ENCODE peak calls at places on chromosomes 12 and 14, in seven cellular contexts. Z, I, U, O, M, F and G are unnamed samples.

GRCh38 chr12:125166046-125166445 is 100.8 kb downstream of the AACS start:
- DNase-seq in F (no peak), I (no peak), U (no peak), M (no peak), Z (no peak), O (no peak), G (no peak)

GRCh38 chr14:94548999-94549985 is 11.9 kb upstream of the SERPINA4 start:
- DNase-seq in Z (peak; percentile 83), F (peak; percentile 80), I (peak; percentile 81), U (peak; percentile 87), O (peak; percentile 36), M (peak; percentile 1), G (peak; percentile 82)

GRCh38 chr12:21843795-21844194 is 69.3 kb upstream of the KCNJ8 start:
- DNase-seq in F (no peak), M (no peak), U (no peak), O (no peak), Z (no peak), I (no peak), G (no peak)

GRCh38 chr12:115623764-115624334 is 653.6 kb downstream of the MED13L start:
- DNase-seq in M (peak; percentile 6), O (no peak), Z (peak; percentile 67), U (peak; percentile 71), F (no peak), I (peak; percentile 50), G (no peak)

GRCh38 chr14:104638190-104638589 is 33.6 kb upstream of the TMEM179 start:
- DNase-seq in M (no peak), U (no peak), I (no peak), F (no peak), Z (no peak), O (no peak), G (no peak)

GRCh38 chr12:57455374-57456144 is 452 bp downstream of the INHBE start:
- DNase-seq in I (peak; percentile 51), Z (no peak), U (no peak), M (no peak), F (no peak), O (no peak), G (no peak)

GRCh38 chr14:39034481-39035296 is 68.3 kb downstream of the SEC23A start:
- DNase-seq in U (no peak), I (peak; percentile 37), Z (no peak), O (no peak), M (peak; percentile 27), F (no peak), G (peak; percentile 20)

GRCh38 chr12:97757431-97758091 is 295.0 kb downstream of the RMST start:
- DNase-seq in O (no peak), M (no peak), I (no peak), Z (no peak), U (no peak), F (no peak), G (no peak)

GRCh38 chr14:69316449-69317391 is 56.8 kb downstream of the GALNT16 start:
- DNase-seq in F (no peak), M (peak; percentile 97), U (peak; percentile 34), I (peak; percentile 40), O (peak; percentile 98), Z (no peak), G (peak; percentile 26)

GRCh38 chr14:21528381-21529348 is 2.5 kb upstream of the SALL2 start:
- DNase-seq in Z (no peak), F (no peak), U (no peak), I (no peak), O (peak; percentile 52), M (peak; percentile 67), G (no peak)

DNA sequence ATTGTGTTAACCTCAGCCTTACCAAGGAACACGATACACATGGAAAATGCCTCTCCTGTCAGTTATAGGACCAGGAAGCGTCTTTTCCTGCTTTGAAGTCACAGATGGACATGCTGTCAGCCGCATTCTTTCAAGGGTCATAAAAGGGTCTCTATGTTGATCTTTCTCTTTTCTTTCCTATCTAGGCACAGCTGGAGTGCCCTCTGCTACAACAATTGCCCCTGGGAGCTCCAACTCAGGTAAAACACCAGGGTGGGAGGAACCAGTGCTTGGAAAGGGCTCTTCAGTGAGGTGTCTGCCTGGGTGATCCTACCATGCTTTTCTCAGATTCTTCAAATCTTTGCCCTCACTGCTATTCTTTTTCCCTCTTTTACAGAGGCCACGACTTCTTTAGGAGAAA is 157.4 kb upstream of the CNTN1 start:
- DNase-seq in Z (no peak), U (no peak), M (no peak), I (peak; percentile 40), F (no peak), O (no peak), G (no peak)
- H3K4ac ChIP-seq in Z (no peak overlapping the region), U (no peak overlapping the region), M (no peak overlapping the region), I (no peak overlapping the region), F (no peak overlapping the region), O (no peak overlapping the region), G (no peak overlapping the region)

DNA sequence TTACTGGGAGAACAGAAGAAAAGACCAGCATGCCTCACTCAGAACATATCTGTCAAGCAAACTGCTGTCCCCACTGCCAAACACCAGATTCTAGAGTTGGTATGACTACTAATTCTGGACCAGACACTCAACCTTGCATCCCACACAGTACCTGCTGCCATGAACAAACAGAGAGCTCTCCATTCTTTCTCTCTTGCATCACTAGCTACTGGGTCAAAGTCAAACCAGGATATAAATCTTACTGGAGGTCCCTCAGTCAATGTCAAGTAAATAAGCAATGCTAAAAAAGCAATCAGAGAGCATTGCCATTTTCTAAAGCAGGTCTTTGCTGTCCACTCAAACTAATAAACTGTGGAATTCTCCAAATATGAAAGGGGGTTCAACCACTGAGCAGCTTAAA is 452.4 kb upstream of the SEL1L start:
- DNase-seq in O (no peak), U (no peak), I (no peak), Z (no peak), M (no peak), F (no peak), G (no peak)
- H3K4ac ChIP-seq in O (no peak overlapping the region), U (no peak overlapping the region), I (no peak overlapping the region), Z (no peak overlapping the region), M (no peak overlapping the region), F (no peak overlapping the region), G (no peak overlapping the region)

GRCh38 chr14:100398044-100398443 is 74.9 kb downstream of the SLC25A47 start:
- DNase-seq in O (no peak), I (peak; percentile 25), U (no peak), M (no peak), Z (peak; percentile 48), F (no peak), G (no peak)
- H3K4ac ChIP-seq in O (no peak overlapping the region), I (no peak overlapping the region), U (no peak overlapping the region), M (no peak overlapping the region), Z (no peak overlapping the region), F (no peak overlapping the region), G (no peak overlapping the region)

GRCh38 chr14:74620497-74620921 is 8.5 kb upstream of the LTBP2 start:
- DNase-seq in O (peak; percentile 95), U (no peak), Z (no peak), F (no peak), M (peak; percentile 95), I (peak; percentile 94), G (peak; percentile 85)
- H3K4ac ChIP-seq in O (peak overlapping the region; percentile 94), U (no peak overlapping the region), Z (no peak overlapping the region), F (no peak overlapping the region), M (peak overlapping the region; percentile 50), I (no peak overlapping the region), G (no peak overlapping the region)

DNA sequence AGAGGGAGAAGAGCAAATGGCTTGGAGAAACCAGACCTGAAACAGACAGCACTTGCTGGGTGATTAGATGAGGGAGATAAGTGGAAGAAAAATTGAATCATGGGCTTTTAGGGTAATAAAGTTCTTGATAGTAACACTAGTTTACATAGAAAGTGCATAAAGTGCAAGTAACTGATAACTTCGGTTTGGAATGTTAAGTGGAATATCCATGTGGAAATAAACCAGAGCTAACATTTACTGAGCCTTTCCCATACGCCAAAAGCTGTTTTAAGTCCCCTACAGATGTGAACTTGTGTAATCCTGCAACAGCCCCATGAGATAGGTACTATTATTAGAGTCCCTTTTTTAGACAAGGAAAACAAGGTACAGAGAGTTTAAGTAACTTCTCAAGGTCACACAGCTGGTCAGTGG is 77.1 kb upstream of the NUDT4 start:
- DNase-seq in O (no peak), U (no peak), I (no peak), F (no peak), Z (no peak), M (peak; percentile 46), G (no peak)
- H3K4ac ChIP-seq in O (no peak overlapping the region), U (no peak overlapping the region), I (no peak overlapping the region), F (no peak overlapping the region), Z (no peak overlapping the region), M (no peak overlapping the region), G (no peak overlapping the region)